ENCODE peak calls at places on chromosomes 7 and 10, in five cellular contexts. D is caudate nucleus; Q is Daoy; T is T-cell; W is stimulated activated CD4-positive, alpha-beta T cell treated with anti-CD3 and anti-CD28 coated beads, Interleukin-12 subunit alpha, Interleukin-12 subunit beta, amount 100 ng/mL, for 4 hours. K is an unnamed sample.

GRCh38 chr10:67818323-67818722 is 19.7 kb downstream of the DNAJC12 start:
- DNase-seq in T (no peak), D (no peak), Q (peak), W (no peak), K (peak)

GRCh38 chr10:48464871-48465736 is 139.8 kb downstream of the ARHGAP22 start:
- DNase-seq in D (no peak), T (no peak), Q (no peak), W (no peak), K (no peak)

GRCh38 chr7:13291010-13291409 is 603.6 kb downstream of the ARL4A start:
- DNase-seq in T (no peak), Q (no peak), D (no peak), W (no peak), K (peak)

GRCh38 chr10:17735166-17735941 is 16.6 kb upstream of the TMEM236 start:
- DNase-seq in Q (no peak), T (no peak), D (no peak), W (no peak), K (no peak)

GRCh38 chr10:103905441-103905840 is 12.5 kb downstream of the STN1 start:
- DNase-seq in Q (no peak), W (no peak), D (no peak), T (no peak), K (no peak)

GRCh38 chr7:46759711-46760480 is 822.0 kb downstream of the TNS3 start:
- DNase-seq in W (no peak), Q (peak), T (no peak), D (no peak), K (peak)

GRCh38 chr7:100584677-100585510 is 1.0 kb downstream of the LRCH4 start:
- DNase-seq in D (no peak), T (no peak), W (no peak), Q (peak), K (peak)

GRCh38 chr7:1121886-1122831 is 34.2 kb downstream of the GPER1 start:
- DNase-seq in T (no peak), W (no peak), Q (no peak), D (no peak), K (no peak)

GRCh38 chr10:45422862-45423659 is 49.0 kb downstream of the ALOX5 start:
- DNase-seq in D (no peak), Q (no peak), T (no peak), W (no peak), K (no peak)

GRCh38 chr10:33376476-33376875 is 42.0 kb upstream of the NRP1 start:
- DNase-seq in W (no peak), D (no peak), Q (no peak), T (no peak), K (no peak)

GRCh38 chr7:101950450-101951119 is 133.2 kb downstream of the CUX1 start:
- DNase-seq in W (no peak), T (no peak), Q (no peak), D (no peak), K (peak)